ENCODE peak calls at places on chromosomes 2 and 18, in ten cellular contexts. One of them, this sample, is unnamed.

GRCh38 chr2:136242687-136243277 is 124.8 kb upstream of the CXCR4 start:
- DNase-seq in endothelial cell of umbilical vein: peak; percentile 33
- DNase-seq in neural progenitor cell: no peak
- DNase-seq in GM23338: no peak
- DNase-seq in GM23248: peak; percentile 6
- DNase-seq in IMR-90: no peak
- DNase-seq in astrocyte: peak; percentile 16
- DNase-seq in MM.1S: no peak
- DNase-seq in fibroblast of lung: no peak
- DNase-seq in HCT116: no peak
- DNase-seq in this sample: peak; percentile 68

GRCh38 chr2:43142921-43143438 is 83.4 kb downstream of the ZFP36L2 start:
- DNase-seq in astrocyte: no peak
- DNase-seq in IMR-90: no peak
- DNase-seq in GM23338: no peak
- DNase-seq in GM23248: peak; percentile 28
- DNase-seq in neural progenitor cell: no peak
- DNase-seq in MM.1S: no peak
- DNase-seq in fibroblast of lung: no peak
- DNase-seq in HCT116: peak; percentile 42
- DNase-seq in endothelial cell of umbilical vein: no peak
- DNase-seq in this sample: peak; percentile 47

GRCh38 chr2:8681786-8682692 is at the start of gene ID2:
- DNase-seq in GM23248: peak; percentile 99
- DNase-seq in astrocyte: peak; percentile 95
- DNase-seq in GM23338: peak; percentile 98
- DNase-seq in MM.1S: peak; percentile 99
- DNase-seq in IMR-90: peak; percentile 98
- DNase-seq in fibroblast of lung: peak; percentile 98
- DNase-seq in endothelial cell of umbilical vein: peak; percentile 99
- DNase-seq in HCT116: peak; percentile 97
- DNase-seq in neural progenitor cell: peak; percentile 99
- DNase-seq in this sample: peak; percentile 100

GRCh38 chr18:12066910-12067511 is 26.6 kb upstream of the ANKRD62 start:
- DNase-seq in neural progenitor cell: no peak
- DNase-seq in astrocyte: no peak
- DNase-seq in GM23248: no peak
- DNase-seq in endothelial cell of umbilical vein: no peak
- DNase-seq in GM23338: no peak
- DNase-seq in fibroblast of lung: no peak
- DNase-seq in MM.1S: no peak
- DNase-seq in HCT116: no peak
- DNase-seq in IMR-90: no peak
- DNase-seq in this sample: no peak

GRCh38 chr18:48139427-48140347 is 209.2 kb upstream of the SMAD2 start:
- DNase-seq in astrocyte: no peak
- DNase-seq in neural progenitor cell: no peak
- DNase-seq in endothelial cell of umbilical vein: no peak
- DNase-seq in MM.1S: no peak
- DNase-seq in GM23338: peak; percentile 5
- DNase-seq in GM23248: no peak
- DNase-seq in IMR-90: no peak
- DNase-seq in HCT116: no peak
- DNase-seq in fibroblast of lung: no peak
- DNase-seq in this sample: no peak

GRCh38 chr2:166239548-166239947 is 111.7 kb upstream of the SCN1A start:
- DNase-seq in fibroblast of lung: peak; percentile 89
- DNase-seq in MM.1S: no peak
- DNase-seq in HCT116: no peak
- DNase-seq in GM23338: no peak
- DNase-seq in astrocyte: peak; percentile 94
- DNase-seq in GM23248: peak; percentile 95
- DNase-seq in neural progenitor cell: no peak
- DNase-seq in IMR-90: peak; percentile 96
- DNase-seq in endothelial cell of umbilical vein: peak; percentile 92
- DNase-seq in this sample: no peak

GRCh38 chr18:3246636-3247242 is 862 bp upstream of the MYL12A start:
- DNase-seq in MM.1S: peak; percentile 27
- DNase-seq in endothelial cell of umbilical vein: no peak
- DNase-seq in HCT116: no peak
- DNase-seq in GM23248: peak; percentile 61
- DNase-seq in fibroblast of lung: no peak
- DNase-seq in IMR-90: no peak
- DNase-seq in GM23338: peak; percentile 34
- DNase-seq in neural progenitor cell: peak; percentile 40
- DNase-seq in astrocyte: no peak
- DNase-seq in this sample: peak; percentile 38

GRCh38 chr2:196230460-196230859 is 59.1 kb upstream of the STK17B start:
- DNase-seq in neural progenitor cell: no peak
- DNase-seq in astrocyte: no peak
- DNase-seq in MM.1S: no peak
- DNase-seq in GM23248: no peak
- DNase-seq in fibroblast of lung: no peak
- DNase-seq in IMR-90: no peak
- DNase-seq in GM23338: no peak
- DNase-seq in HCT116: no peak
- DNase-seq in endothelial cell of umbilical vein: no peak
- DNase-seq in this sample: no peak

GRCh38 chr18:24429188-24429587 is 2.7 kb downstream of the IMPACT start:
- DNase-seq in GM23338: no peak
- DNase-seq in GM23248: no peak
- DNase-seq in astrocyte: no peak
- DNase-seq in HCT116: no peak
- DNase-seq in neural progenitor cell: no peak
- DNase-seq in endothelial cell of umbilical vein: no peak
- DNase-seq in IMR-90: no peak
- DNase-seq in MM.1S: no peak
- DNase-seq in fibroblast of lung: no peak
- DNase-seq in this sample: no peak

GRCh38 chr2:42125887-42126594 is 43.1 kb upstream of the EML4 start:
- DNase-seq in endothelial cell of umbilical vein: no peak
- DNase-seq in IMR-90: no peak
- DNase-seq in GM23248: peak; percentile 40
- DNase-seq in fibroblast of lung: peak; percentile 53
- DNase-seq in neural progenitor cell: peak; percentile 44
- DNase-seq in HCT116: no peak
- DNase-seq in astrocyte: peak; percentile 58
- DNase-seq in GM23338: peak; percentile 38
- DNase-seq in MM.1S: no peak
- DNase-seq in this sample: no peak

GRCh38 chr2:194867328-194867727 is 789.7 kb upstream of the SLC39A10 start:
- DNase-seq in HCT116: no peak
- DNase-seq in GM23338: peak; percentile 47
- DNase-seq in IMR-90: no peak
- DNase-seq in astrocyte: no peak
- DNase-seq in MM.1S: peak; percentile 44
- DNase-seq in neural progenitor cell: no peak
- DNase-seq in GM23248: peak; percentile 25
- DNase-seq in fibroblast of lung: peak; percentile 1
- DNase-seq in endothelial cell of umbilical vein: peak; percentile 47
- DNase-seq in this sample: no peak

GRCh38 chr2:96099861-96100798 is 16.2 kb downstream of the ADRA2B start:
- DNase-seq in neural progenitor cell: no peak
- DNase-seq in HCT116: no peak
- DNase-seq in GM23338: peak; percentile 41
- DNase-seq in endothelial cell of umbilical vein: peak; percentile 26
- DNase-seq in MM.1S: no peak
- DNase-seq in astrocyte: no peak
- DNase-seq in fibroblast of lung: no peak
- DNase-seq in IMR-90: no peak
- DNase-seq in GM23248: no peak
- DNase-seq in this sample: peak; percentile 62

GRCh38 chr2:181129654-181130053 is 149.2 kb downstream of the UBE2E3 start:
- DNase-seq in MM.1S: no peak
- DNase-seq in astrocyte: no peak
- DNase-seq in neural progenitor cell: no peak
- DNase-seq in GM23338: peak; percentile 7
- DNase-seq in GM23248: no peak
- DNase-seq in endothelial cell of umbilical vein: no peak
- DNase-seq in IMR-90: no peak
- DNase-seq in fibroblast of lung: no peak
- DNase-seq in HCT116: no peak
- DNase-seq in this sample: no peak

GRCh38 chr18:9437049-9437448 is 38.3 kb upstream of the RALBP1 start:
- DNase-seq in GM23338: no peak
- DNase-seq in MM.1S: no peak
- DNase-seq in fibroblast of lung: peak; percentile 27
- DNase-seq in GM23248: peak; percentile 46
- DNase-seq in IMR-90: peak; percentile 66
- DNase-seq in endothelial cell of umbilical vein: peak; percentile 26
- DNase-seq in neural progenitor cell: no peak
- DNase-seq in astrocyte: peak; percentile 57
- DNase-seq in HCT116: no peak
- DNase-seq in this sample: no peak

GRCh38 chr2:231399046-231399852 is 3.7 kb downstream of the B3GNT7 start:
- DNase-seq in HCT116: no peak
- DNase-seq in MM.1S: no peak
- DNase-seq in neural progenitor cell: no peak
- DNase-seq in GM23338: no peak
- DNase-seq in IMR-90: no peak
- DNase-seq in fibroblast of lung: no peak
- DNase-seq in endothelial cell of umbilical vein: no peak
- DNase-seq in GM23248: no peak
- DNase-seq in astrocyte: no peak
- DNase-seq in this sample: no peak

GRCh38 chr2:58460670-58461069 is 219.5 kb upstream of the FANCL start:
- DNase-seq in HCT116: no peak
- DNase-seq in GM23248: no peak
- DNase-seq in astrocyte: no peak
- DNase-seq in fibroblast of lung: no peak
- DNase-seq in endothelial cell of umbilical vein: no peak
- DNase-seq in MM.1S: no peak
- DNase-seq in IMR-90: no peak
- DNase-seq in GM23338: no peak
- DNase-seq in neural progenitor cell: no peak
- DNase-seq in this sample: no peak

DNA sequence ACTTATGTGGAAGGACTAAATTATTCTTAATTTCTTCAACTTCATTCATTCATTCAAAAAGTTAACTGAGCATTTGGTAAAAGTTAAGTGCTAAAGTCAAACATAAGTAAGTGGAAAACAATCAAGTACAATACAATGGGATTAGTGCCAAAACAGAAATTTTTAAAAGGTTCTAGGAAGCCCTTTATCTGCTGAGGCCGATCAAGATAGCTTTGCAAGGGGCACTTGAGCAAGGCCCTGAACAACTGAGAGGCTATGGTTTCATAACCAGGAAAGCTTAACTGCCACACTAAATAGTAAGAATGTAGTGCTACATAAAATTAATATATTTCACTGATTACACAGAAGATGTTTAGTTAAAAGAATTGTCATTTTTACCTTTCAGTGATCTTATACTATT is 76.5 kb downstream of the NOL10 start:
- DNase-seq in GM23338: no peak
- DNase-seq in endothelial cell of umbilical vein: peak; percentile 21
- DNase-seq in MM.1S: no peak
- DNase-seq in fibroblast of lung: no peak
- DNase-seq in neural progenitor cell: no peak
- DNase-seq in IMR-90: no peak
- DNase-seq in GM23248: no peak
- DNase-seq in HCT116: no peak
- DNase-seq in astrocyte: no peak
- DNase-seq in this sample: no peak
- H3K4me2 ChIP-seq in GM23338: no peak overlapping the region
- H3K4me2 ChIP-seq in endothelial cell of umbilical vein: no peak overlapping the region
- H3K4me2 ChIP-seq in MM.1S: no peak overlapping the region
- H3K4me2 ChIP-seq in fibroblast of lung: no peak overlapping the region
- H3K4me2 ChIP-seq in neural progenitor cell: no peak overlapping the region
- H3K4me2 ChIP-seq in IMR-90: no peak overlapping the region
- H3K4me2 ChIP-seq in GM23248: no peak overlapping the region
- H3K4me2 ChIP-seq in HCT116: no peak overlapping the region
- H3K4me2 ChIP-seq in astrocyte: no peak overlapping the region
- H3K4me2 ChIP-seq in this sample: no peak overlapping the region

GRCh38 chr2:150482111-150482510 is 5.4 kb downstream of the RND3 start:
- DNase-seq in GM23338: no peak
- DNase-seq in GM23248: no peak
- DNase-seq in MM.1S: no peak
- DNase-seq in IMR-90: no peak
- DNase-seq in astrocyte: no peak
- DNase-seq in neural progenitor cell: no peak
- DNase-seq in HCT116: no peak
- DNase-seq in fibroblast of lung: peak; percentile 41
- DNase-seq in endothelial cell of umbilical vein: peak; percentile 11
- DNase-seq in this sample: no peak
- H4K20me1 ChIP-seq in GM23338: peaks cover 76% of the 10 kb centered on the region
- H4K20me1 ChIP-seq in GM23248: peaks cover 10% of the 10 kb centered on the region
- H4K20me1 ChIP-seq in MM.1S: no peaks in the 10 kb centered on the region
- H4K20me1 ChIP-seq in IMR-90: peaks cover 98% of the 10 kb centered on the region
- H4K20me1 ChIP-seq in astrocyte: peaks cover 79% of the 10 kb centered on the region
- H4K20me1 ChIP-seq in neural progenitor cell: no peaks in the 10 kb centered on the region
- H4K20me1 ChIP-seq in HCT116: peaks cover 12% of the 10 kb centered on the region
- H4K20me1 ChIP-seq in fibroblast of lung: no peaks in the 10 kb centered on the region
- H4K20me1 ChIP-seq in endothelial cell of umbilical vein: peaks cover 20% of the 10 kb centered on the region
- H4K20me1 ChIP-seq in this sample: no peaks in the 10 kb centered on the region

DNA sequence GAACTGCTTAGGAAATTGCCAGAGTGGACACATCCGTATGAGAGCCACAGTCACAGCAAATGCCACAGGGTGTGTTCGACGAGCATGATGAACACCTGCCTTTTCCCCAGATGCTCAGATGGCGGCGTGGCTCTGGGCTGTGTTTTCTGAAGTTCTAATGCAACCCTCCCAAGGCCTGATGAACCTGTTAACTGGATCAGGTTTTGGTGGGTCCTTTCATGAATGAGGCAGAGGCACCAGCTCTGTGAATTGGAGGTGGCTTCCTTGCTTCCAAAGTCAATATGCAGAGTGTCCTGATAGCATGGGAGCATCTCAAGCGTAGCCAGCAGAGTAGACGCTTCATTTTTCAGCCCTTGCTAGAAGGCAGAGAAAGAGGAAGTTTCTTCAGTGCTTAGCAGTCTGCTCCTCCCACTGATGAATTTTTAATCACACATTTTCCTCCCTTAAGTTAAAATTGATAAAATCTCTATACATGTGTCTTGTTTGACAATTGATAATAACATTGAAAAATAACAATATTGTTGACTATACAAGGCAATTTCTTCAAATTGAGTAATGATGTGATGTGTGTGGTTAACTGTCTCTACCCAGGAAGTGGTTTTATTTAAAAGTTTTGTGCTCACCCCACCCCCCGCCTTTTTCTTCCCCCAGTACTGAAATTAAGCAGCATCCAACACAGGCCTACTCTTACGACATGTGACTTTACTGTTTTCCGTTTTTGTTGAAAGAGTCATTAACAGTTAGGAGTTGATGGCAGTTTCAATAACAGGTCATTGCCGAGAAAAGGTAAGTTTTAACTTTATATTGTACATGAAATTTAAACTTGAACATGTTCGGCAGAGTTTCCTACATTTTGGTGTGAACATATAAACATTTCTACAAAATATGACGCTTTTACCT is at the start of gene ARHGAP15:
- DNase-seq in GM23248: no peak
- DNase-seq in astrocyte: no peak
- DNase-seq in GM23338: no peak
- DNase-seq in fibroblast of lung: no peak
- DNase-seq in IMR-90: no peak
- DNase-seq in endothelial cell of umbilical vein: no peak
- DNase-seq in neural progenitor cell: no peak
- DNase-seq in HCT116: no peak
- DNase-seq in MM.1S: peak; percentile 70
- DNase-seq in this sample: peak; percentile 88
- H3K4me3 ChIP-seq in GM23248: no peak within 1 kb of the TSS
- H3K4me3 ChIP-seq in astrocyte: no peak within 1 kb of the TSS
- H3K4me3 ChIP-seq in GM23338: no peak within 1 kb of the TSS
- H3K4me3 ChIP-seq in fibroblast of lung: no peak within 1 kb of the TSS
- H3K4me3 ChIP-seq in IMR-90: no peak within 1 kb of the TSS
- H3K4me3 ChIP-seq in endothelial cell of umbilical vein: no peak within 1 kb of the TSS
- H3K4me3 ChIP-seq in neural progenitor cell: no peak within 1 kb of the TSS
- H3K4me3 ChIP-seq in HCT116: no peak within 1 kb of the TSS
- H3K4me3 ChIP-seq in MM.1S: peak within 1 kb of the TSS; percentile 54
- H3K4me3 ChIP-seq in this sample: peak within 1 kb of the TSS; percentile 78

GRCh38 chr2:23286031-23286764 is 98.8 kb upstream of the KLHL29 start:
- DNase-seq in IMR-90: no peak
- DNase-seq in fibroblast of lung: no peak
- DNase-seq in neural progenitor cell: no peak
- DNase-seq in astrocyte: no peak
- DNase-seq in MM.1S: no peak
- DNase-seq in endothelial cell of umbilical vein: no peak
- DNase-seq in HCT116: no peak
- DNase-seq in GM23338: no peak
- DNase-seq in GM23248: peak; percentile 14
- DNase-seq in this sample: no peak
- H3K4me2 ChIP-seq in IMR-90: peak overlapping the region; percentile 15
- H3K4me2 ChIP-seq in fibroblast of lung: no peak overlapping the region
- H3K4me2 ChIP-seq in neural progenitor cell: no peak overlapping the region
- H3K4me2 ChIP-seq in astrocyte: peak overlapping the region; percentile 19
- H3K4me2 ChIP-seq in MM.1S: no peak overlapping the region
- H3K4me2 ChIP-seq in endothelial cell of umbilical vein: no peak overlapping the region
- H3K4me2 ChIP-seq in HCT116: no peak overlapping the region
- H3K4me2 ChIP-seq in GM23338: no peak overlapping the region
- H3K4me2 ChIP-seq in GM23248: peak overlapping the region; percentile 90
- H3K4me2 ChIP-seq in this sample: no peak overlapping the region